ENCODE peak calls at places on chromosomes 11 and 22, in five cellular contexts. One of them, this sample, is unnamed.

GRCh38 chr11:65589444-65590239 is 6.0 kb downstream of the KCNK7 start:
- DNase-seq in coronary artery: no peak
- DNase-seq in PC-3: no peak
- DNase-seq in naive thymus-derived CD4-positive, alpha-beta T cell: no peak
- DNase-seq in heart left ventricle: no peak
- DNase-seq in this sample: no peak

GRCh38 chr22:40363059-40363458 is 7.3 kb upstream of the SGSM3 start:
- DNase-seq in coronary artery: no peak
- DNase-seq in PC-3: no peak
- DNase-seq in naive thymus-derived CD4-positive, alpha-beta T cell: no peak
- DNase-seq in heart left ventricle: no peak
- DNase-seq in this sample: no peak

GRCh38 chr11:101987370-101987769 is 59.9 kb upstream of the CFAP300 start:
- DNase-seq in coronary artery: no peak
- DNase-seq in PC-3: no peak
- DNase-seq in naive thymus-derived CD4-positive, alpha-beta T cell: no peak
- DNase-seq in heart left ventricle: no peak
- DNase-seq in this sample: no peak

GRCh38 chr11:114179234-114179941 is 116.8 kb upstream of the NNMT start:
- DNase-seq in coronary artery: peak
- DNase-seq in PC-3: no peak
- DNase-seq in naive thymus-derived CD4-positive, alpha-beta T cell: peak
- DNase-seq in heart left ventricle: peak
- DNase-seq in this sample: no peak

GRCh38 chr11:39732002-39732401 is 1727.5 kb downstream of the LRRC4C start:
- DNase-seq in coronary artery: no peak
- DNase-seq in PC-3: no peak
- DNase-seq in naive thymus-derived CD4-positive, alpha-beta T cell: no peak
- DNase-seq in heart left ventricle: no peak
- DNase-seq in this sample: no peak

GRCh38 chr11:61699737-61700160 is 19.6 kb downstream of the DAGLA start:
- DNase-seq in coronary artery: no peak
- DNase-seq in PC-3: peak
- DNase-seq in naive thymus-derived CD4-positive, alpha-beta T cell: no peak
- DNase-seq in heart left ventricle: peak
- DNase-seq in this sample: peak

GRCh38 chr11:69837791-69838190 is 18.6 kb upstream of the FGF3 start:
- DNase-seq in coronary artery: no peak
- DNase-seq in PC-3: no peak
- DNase-seq in naive thymus-derived CD4-positive, alpha-beta T cell: no peak
- DNase-seq in heart left ventricle: no peak
- DNase-seq in this sample: no peak

GRCh38 chr11:9859491-9860305 is 195.8 kb downstream of the SWAP70 start:
- DNase-seq in coronary artery: no peak
- DNase-seq in PC-3: no peak
- DNase-seq in naive thymus-derived CD4-positive, alpha-beta T cell: no peak
- DNase-seq in heart left ventricle: no peak
- DNase-seq in this sample: no peak

GRCh38 chr11:111878385-111878765 is 590 bp downstream of the FDXACB1 start:
- DNase-seq in coronary artery: no peak
- DNase-seq in PC-3: peak
- DNase-seq in naive thymus-derived CD4-positive, alpha-beta T cell: no peak
- DNase-seq in heart left ventricle: no peak
- DNase-seq in this sample: no peak

GRCh38 chr22:36395061-36395849 is 7.5 kb upstream of the MYH9 start:
- DNase-seq in coronary artery: no peak
- DNase-seq in PC-3: peak
- DNase-seq in naive thymus-derived CD4-positive, alpha-beta T cell: no peak
- DNase-seq in heart left ventricle: no peak
- DNase-seq in this sample: no peak

GRCh38 chr11:111707039-111707690 is 59.0 kb downstream of the PPP2R1B start:
- DNase-seq in coronary artery: no peak
- DNase-seq in PC-3: peak
- DNase-seq in naive thymus-derived CD4-positive, alpha-beta T cell: no peak
- DNase-seq in heart left ventricle: peak
- DNase-seq in this sample: no peak

GRCh38 chr11:2651826-2652237 is 48.0 kb downstream of the KCNQ1OT1 start:
- DNase-seq in coronary artery: peak
- DNase-seq in PC-3: no peak
- DNase-seq in naive thymus-derived CD4-positive, alpha-beta T cell: no peak
- DNase-seq in heart left ventricle: peak
- DNase-seq in this sample: no peak

GRCh38 chr11:41461057-41461681 is 1.7 kb upstream of the LRRC4C start:
- DNase-seq in coronary artery: no peak
- DNase-seq in PC-3: peak
- DNase-seq in naive thymus-derived CD4-positive, alpha-beta T cell: no peak
- DNase-seq in heart left ventricle: no peak
- DNase-seq in this sample: no peak

GRCh38 chr11:126484266-126484665 is 128.8 kb downstream of the ST3GAL4 start:
- DNase-seq in coronary artery: no peak
- DNase-seq in PC-3: peak
- DNase-seq in naive thymus-derived CD4-positive, alpha-beta T cell: no peak
- DNase-seq in heart left ventricle: no peak
- DNase-seq in this sample: no peak

GRCh38 chr11:96246718-96247540 is 96.1 kb downstream of the MAML2 start:
- DNase-seq in coronary artery: no peak
- DNase-seq in PC-3: peak
- DNase-seq in naive thymus-derived CD4-positive, alpha-beta T cell: no peak
- DNase-seq in heart left ventricle: no peak
- DNase-seq in this sample: no peak

GRCh38 chr22:21094911-21095772 is 49.4 kb downstream of the LRRC74B start:
- DNase-seq in coronary artery: no peak
- DNase-seq in PC-3: no peak
- DNase-seq in naive thymus-derived CD4-positive, alpha-beta T cell: no peak
- DNase-seq in heart left ventricle: no peak
- DNase-seq in this sample: no peak

GRCh38 chr22:22681221-22681739 is 36.9 kb downstream of the GGTLC2 start:
- DNase-seq in coronary artery: no peak
- DNase-seq in PC-3: no peak
- DNase-seq in naive thymus-derived CD4-positive, alpha-beta T cell: no peak
- DNase-seq in heart left ventricle: no peak
- DNase-seq in this sample: no peak

GRCh38 chr22:49020314-49020713 is 807.4 kb downstream of the BRD1 start:
- DNase-seq in coronary artery: peak
- DNase-seq in PC-3: no peak
- DNase-seq in naive thymus-derived CD4-positive, alpha-beta T cell: no peak
- DNase-seq in heart left ventricle: no peak
- DNase-seq in this sample: no peak

GRCh38 chr22:25781801-25782200 is 39.8 kb downstream of the MYO18B start:
- DNase-seq in coronary artery: no peak
- DNase-seq in PC-3: no peak
- DNase-seq in naive thymus-derived CD4-positive, alpha-beta T cell: no peak
- DNase-seq in heart left ventricle: no peak
- DNase-seq in this sample: no peak

GRCh38 chr11:112962854-112963367 is 1.7 kb downstream of the NCAM1 start:
- DNase-seq in coronary artery: no peak
- DNase-seq in PC-3: no peak
- DNase-seq in naive thymus-derived CD4-positive, alpha-beta T cell: no peak
- DNase-seq in heart left ventricle: peak
- DNase-seq in this sample: peak

GRCh38 chr11:60657880-60658279 is 41.5 kb upstream of the MS4A8 start:
- DNase-seq in coronary artery: no peak
- DNase-seq in PC-3: no peak
- DNase-seq in naive thymus-derived CD4-positive, alpha-beta T cell: no peak
- DNase-seq in heart left ventricle: no peak
- DNase-seq in this sample: no peak

DNA sequence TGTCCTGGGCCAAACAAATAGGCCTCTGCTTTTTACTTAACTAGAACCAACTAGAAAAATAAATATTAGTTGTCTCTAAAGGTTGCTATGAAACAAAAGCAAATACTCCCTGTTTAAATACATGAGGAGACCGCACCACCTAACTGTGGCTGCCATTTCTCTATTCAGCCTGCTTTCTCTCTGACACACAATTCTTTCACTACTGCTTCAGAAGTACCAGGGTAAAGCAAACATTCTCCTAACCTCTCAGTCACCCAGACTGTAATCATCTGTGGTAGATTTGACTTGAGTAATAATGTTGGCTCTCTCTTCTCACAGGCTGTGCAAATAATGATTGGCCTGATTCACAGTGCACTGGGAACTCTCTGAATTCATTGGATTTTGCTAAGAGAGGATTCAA is 41.0 kb upstream of the MS4A8 start:
- DNase-seq in coronary artery: no peak
- DNase-seq in PC-3: peak
- DNase-seq in naive thymus-derived CD4-positive, alpha-beta T cell: no peak
- DNase-seq in heart left ventricle: no peak
- DNase-seq in this sample: no peak
- H3K27ac ChIP-seq in coronary artery: no peak
- H3K27ac ChIP-seq in PC-3: no peak
- H3K27ac ChIP-seq in naive thymus-derived CD4-positive, alpha-beta T cell: no peak
- H3K27ac ChIP-seq in heart left ventricle: no peak
- H3K27ac ChIP-seq in this sample: no peak

DNA sequence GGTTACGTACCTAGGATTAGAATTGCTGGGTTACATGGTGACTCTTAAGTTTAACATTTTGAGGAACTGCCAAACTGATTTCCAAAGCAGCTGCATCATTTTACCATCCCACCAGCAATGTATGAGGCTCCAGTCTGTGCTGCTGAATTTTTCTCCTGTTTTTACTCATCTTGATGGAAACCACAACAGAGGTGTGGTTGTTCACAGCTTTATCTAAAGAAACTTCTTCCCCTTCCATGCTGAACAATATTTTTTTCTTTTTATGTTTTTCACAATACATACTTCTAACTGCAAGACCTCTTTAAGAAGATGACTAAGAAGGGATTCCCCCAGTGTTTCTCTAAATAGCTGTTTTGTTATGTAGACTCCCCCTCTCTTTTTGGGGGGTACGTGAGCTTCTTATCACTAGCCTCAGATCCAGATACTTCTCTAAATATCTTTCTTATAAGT is 24.0 kb downstream of the TCP11L1 start:
- DNase-seq in coronary artery: no peak
- DNase-seq in PC-3: no peak
- DNase-seq in naive thymus-derived CD4-positive, alpha-beta T cell: no peak
- DNase-seq in heart left ventricle: no peak
- DNase-seq in this sample: no peak
- H3K27ac ChIP-seq in coronary artery: no peak
- H3K27ac ChIP-seq in PC-3: no peak
- H3K27ac ChIP-seq in naive thymus-derived CD4-positive, alpha-beta T cell: no peak
- H3K27ac ChIP-seq in heart left ventricle: peak
- H3K27ac ChIP-seq in this sample: no peak

DNA sequence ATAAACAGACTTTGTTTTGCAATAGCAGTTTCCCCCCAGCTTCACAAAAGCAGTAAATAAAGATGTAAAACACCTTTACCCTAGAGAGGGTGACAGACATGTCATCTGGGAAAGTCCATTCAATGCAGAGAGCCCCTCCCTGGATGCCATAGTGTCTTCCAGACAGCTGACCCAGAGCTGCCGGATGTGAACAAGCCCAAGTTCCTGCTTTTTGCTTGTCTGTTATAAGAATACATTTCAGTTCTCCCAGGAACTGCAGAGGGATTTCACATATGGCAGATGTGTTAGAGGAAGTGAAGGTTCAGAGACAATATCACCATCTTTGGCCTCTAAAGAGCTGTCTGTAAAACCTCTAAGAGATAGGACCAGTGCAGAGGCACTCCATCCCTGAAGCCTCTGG is 48.9 kb downstream of the RELT start:
- DNase-seq in coronary artery: no peak
- DNase-seq in PC-3: no peak
- DNase-seq in naive thymus-derived CD4-positive, alpha-beta T cell: no peak
- DNase-seq in heart left ventricle: no peak
- DNase-seq in this sample: no peak
- H3K27ac ChIP-seq in coronary artery: no peak
- H3K27ac ChIP-seq in PC-3: no peak
- H3K27ac ChIP-seq in naive thymus-derived CD4-positive, alpha-beta T cell: no peak
- H3K27ac ChIP-seq in heart left ventricle: peak
- H3K27ac ChIP-seq in this sample: peak

GRCh38 chr11:76543006-76543703 is 98.3 kb downstream of the EMSY start:
- DNase-seq in coronary artery: no peak
- DNase-seq in PC-3: peak
- DNase-seq in naive thymus-derived CD4-positive, alpha-beta T cell: no peak
- DNase-seq in heart left ventricle: no peak
- DNase-seq in this sample: no peak
- H3K27ac ChIP-seq in coronary artery: no peak
- H3K27ac ChIP-seq in PC-3: peak
- H3K27ac ChIP-seq in naive thymus-derived CD4-positive, alpha-beta T cell: no peak
- H3K27ac ChIP-seq in heart left ventricle: no peak
- H3K27ac ChIP-seq in this sample: no peak

GRCh38 chr11:56909080-56909479 is 79.6 kb upstream of the OR5AK2 start:
- DNase-seq in coronary artery: no peak
- DNase-seq in PC-3: no peak
- DNase-seq in naive thymus-derived CD4-positive, alpha-beta T cell: no peak
- DNase-seq in heart left ventricle: no peak
- DNase-seq in this sample: no peak

GRCh38 chr11:56910785-56911184 is 77.9 kb upstream of the OR5AK2 start:
- DNase-seq in coronary artery: no peak
- DNase-seq in PC-3: peak
- DNase-seq in naive thymus-derived CD4-positive, alpha-beta T cell: no peak
- DNase-seq in heart left ventricle: no peak
- DNase-seq in this sample: no peak

GRCh38 chr11:56909563-56909962 is 79.2 kb upstream of the OR5AK2 start:
- DNase-seq in coronary artery: no peak
- DNase-seq in PC-3: no peak
- DNase-seq in naive thymus-derived CD4-positive, alpha-beta T cell: no peak
- DNase-seq in heart left ventricle: no peak
- DNase-seq in this sample: no peak

GRCh38 chr11:56910046-56910753 is 78.5 kb upstream of the OR5AK2 start:
- DNase-seq in coronary artery: no peak
- DNase-seq in PC-3: peak
- DNase-seq in naive thymus-derived CD4-positive, alpha-beta T cell: no peak
- DNase-seq in heart left ventricle: no peak
- DNase-seq in this sample: no peak

GRCh38 chr11:56911312-56911711 is 77.4 kb upstream of the OR5AK2 start:
- DNase-seq in coronary artery: no peak
- DNase-seq in PC-3: peak
- DNase-seq in naive thymus-derived CD4-positive, alpha-beta T cell: no peak
- DNase-seq in heart left ventricle: no peak
- DNase-seq in this sample: no peak
- H3K27ac ChIP-seq in coronary artery: no peak
- H3K27ac ChIP-seq in PC-3: peak
- H3K27ac ChIP-seq in naive thymus-derived CD4-positive, alpha-beta T cell: no peak
- H3K27ac ChIP-seq in heart left ventricle: no peak
- H3K27ac ChIP-seq in this sample: no peak

GRCh38 chr11:44368886-44369285 is 58.9 kb upstream of the ALX4 start:
- DNase-seq in coronary artery: no peak
- DNase-seq in PC-3: no peak
- DNase-seq in naive thymus-derived CD4-positive, alpha-beta T cell: no peak
- DNase-seq in heart left ventricle: no peak
- DNase-seq in this sample: no peak

GRCh38 chr11:44376423-44376822 is 66.5 kb upstream of the ALX4 start:
- DNase-seq in coronary artery: no peak
- DNase-seq in PC-3: no peak
- DNase-seq in naive thymus-derived CD4-positive, alpha-beta T cell: no peak
- DNase-seq in heart left ventricle: no peak
- DNase-seq in this sample: no peak

GRCh38 chr11:44371706-44372105 is 61.8 kb upstream of the ALX4 start:
- DNase-seq in coronary artery: no peak
- DNase-seq in PC-3: no peak
- DNase-seq in naive thymus-derived CD4-positive, alpha-beta T cell: no peak
- DNase-seq in heart left ventricle: no peak
- DNase-seq in this sample: no peak

GRCh38 chr11:44374001-44374400 is 64.1 kb upstream of the ALX4 start:
- DNase-seq in coronary artery: no peak
- DNase-seq in PC-3: no peak
- DNase-seq in naive thymus-derived CD4-positive, alpha-beta T cell: no peak
- DNase-seq in heart left ventricle: no peak
- DNase-seq in this sample: no peak

GRCh38 chr11:44372989-44373388 is 63.0 kb upstream of the ALX4 start:
- DNase-seq in coronary artery: no peak
- DNase-seq in PC-3: no peak
- DNase-seq in naive thymus-derived CD4-positive, alpha-beta T cell: no peak
- DNase-seq in heart left ventricle: no peak
- DNase-seq in this sample: no peak
- H3K27ac ChIP-seq in coronary artery: no peak
- H3K27ac ChIP-seq in PC-3: no peak
- H3K27ac ChIP-seq in naive thymus-derived CD4-positive, alpha-beta T cell: no peak
- H3K27ac ChIP-seq in heart left ventricle: no peak
- H3K27ac ChIP-seq in this sample: no peak